ENCODE peak calls at places on chromosomes 5 and 9, in six cellular contexts. One of them, this sample, is unnamed.

GRCh38 chr9:130286781-130287428 is 21.3 kb downstream of the HMCN2 start:
- DNase-seq in GM03348: no peak
- DNase-seq in NCI-H2171: no peak
- DNase-seq in NAMALWA: no peak
- DNase-seq in AG08396: no peak
- DNase-seq in heart right ventricle: no peak
- DNase-seq in this sample: no peak

GRCh38 chr5:144139586-144139985 is 30.9 kb downstream of the YIPF5 start:
- DNase-seq in AG08396: no peak
- DNase-seq in heart right ventricle: no peak
- DNase-seq in NAMALWA: no peak
- DNase-seq in GM03348: peak
- DNase-seq in NCI-H2171: no peak
- DNase-seq in this sample: no peak

GRCh38 chr9:33265211-33265885 is 499 bp downstream of the CHMP5 start:
- DNase-seq in NAMALWA: no peak
- DNase-seq in heart right ventricle: no peak
- DNase-seq in AG08396: no peak
- DNase-seq in NCI-H2171: no peak
- DNase-seq in GM03348: no peak
- DNase-seq in this sample: no peak

GRCh38 chr9:21326526-21327139 is 8.6 kb downstream of the KLHL9 start:
- DNase-seq in GM03348: peak
- DNase-seq in NAMALWA: peak
- DNase-seq in heart right ventricle: no peak
- DNase-seq in NCI-H2171: no peak
- DNase-seq in AG08396: peak
- DNase-seq in this sample: peak

GRCh38 chr5:139385061-139385889 is 2.2 kb upstream of the SLC23A1 start:
- DNase-seq in GM03348: peak
- DNase-seq in NAMALWA: peak
- DNase-seq in NCI-H2171: no peak
- DNase-seq in AG08396: peak
- DNase-seq in heart right ventricle: no peak
- DNase-seq in this sample: no peak

GRCh38 chr9:138104251-138105122 is 226.9 kb downstream of the CACNA1B start:
- DNase-seq in NAMALWA: no peak
- DNase-seq in NCI-H2171: no peak
- DNase-seq in GM03348: no peak
- DNase-seq in AG08396: no peak
- DNase-seq in heart right ventricle: no peak
- DNase-seq in this sample: no peak

GRCh38 chr9:137619240-137620090 is 660 bp downstream of the EHMT1 start:
- DNase-seq in heart right ventricle: no peak
- DNase-seq in NCI-H2171: no peak
- DNase-seq in NAMALWA: peak
- DNase-seq in GM03348: peak
- DNase-seq in AG08396: peak
- DNase-seq in this sample: no peak

GRCh38 chr5:178205010-178205748 is 846 bp downstream of the HNRNPAB start:
- DNase-seq in heart right ventricle: peak
- DNase-seq in NAMALWA: peak
- DNase-seq in GM03348: peak
- DNase-seq in AG08396: peak
- DNase-seq in NCI-H2171: peak
- DNase-seq in this sample: no peak

GRCh38 chr5:73917433-73917832 is 291.4 kb downstream of the ARHGEF28 start:
- DNase-seq in NAMALWA: no peak
- DNase-seq in AG08396: no peak
- DNase-seq in NCI-H2171: peak
- DNase-seq in heart right ventricle: peak
- DNase-seq in GM03348: peak
- DNase-seq in this sample: peak

GRCh38 chr5:104048231-104048630 is 485.6 kb upstream of the NUDT12 start:
- DNase-seq in AG08396: no peak
- DNase-seq in NAMALWA: no peak
- DNase-seq in heart right ventricle: no peak
- DNase-seq in GM03348: no peak
- DNase-seq in NCI-H2171: no peak
- DNase-seq in this sample: no peak

GRCh38 chr5:169131944-169132343 is 169.0 kb downstream of the SLIT3 start:
- DNase-seq in GM03348: peak
- DNase-seq in heart right ventricle: no peak
- DNase-seq in AG08396: no peak
- DNase-seq in NCI-H2171: no peak
- DNase-seq in NAMALWA: no peak
- DNase-seq in this sample: no peak

GRCh38 chr5:92838253-92838652 is 742.8 kb downstream of the NR2F1-AS1 start:
- DNase-seq in AG08396: no peak
- DNase-seq in heart right ventricle: no peak
- DNase-seq in GM03348: no peak
- DNase-seq in NAMALWA: peak
- DNase-seq in NCI-H2171: no peak
- DNase-seq in this sample: no peak

GRCh38 chr5:25754895-25755294 is 1110.1 kb upstream of the CDH10 start:
- DNase-seq in NCI-H2171: no peak
- DNase-seq in heart right ventricle: no peak
- DNase-seq in AG08396: no peak
- DNase-seq in GM03348: no peak
- DNase-seq in NAMALWA: peak
- DNase-seq in this sample: peak

GRCh38 chr9:121725008-121725795 is 73.8 kb downstream of the DAB2IP start:
- DNase-seq in NCI-H2171: no peak
- DNase-seq in AG08396: peak
- DNase-seq in heart right ventricle: peak
- DNase-seq in NAMALWA: no peak
- DNase-seq in GM03348: peak
- DNase-seq in this sample: no peak

GRCh38 chr5:33306758-33307157 is 134.0 kb upstream of the TARS1 start:
- DNase-seq in NCI-H2171: no peak
- DNase-seq in GM03348: peak
- DNase-seq in heart right ventricle: no peak
- DNase-seq in NAMALWA: no peak
- DNase-seq in AG08396: no peak
- DNase-seq in this sample: no peak

GRCh38 chr9:18478517-18479361 is 4.8 kb downstream of the ADAMTSL1 start:
- DNase-seq in NCI-H2171: no peak
- DNase-seq in AG08396: no peak
- DNase-seq in GM03348: peak
- DNase-seq in heart right ventricle: no peak
- DNase-seq in NAMALWA: no peak
- DNase-seq in this sample: no peak

GRCh38 chr9:129688285-129689043 is 23.0 kb downstream of the PRRX2 start:
- DNase-seq in heart right ventricle: no peak
- DNase-seq in GM03348: no peak
- DNase-seq in NAMALWA: no peak
- DNase-seq in NCI-H2171: no peak
- DNase-seq in AG08396: no peak
- DNase-seq in this sample: no peak

GRCh38 chr5:66897355-66897754 is 299.2 kb downstream of the CD180 start:
- DNase-seq in heart right ventricle: no peak
- DNase-seq in AG08396: no peak
- DNase-seq in NAMALWA: no peak
- DNase-seq in GM03348: no peak
- DNase-seq in NCI-H2171: no peak
- DNase-seq in this sample: no peak

GRCh38 chr9:99752710-99753109 is 69.0 kb upstream of the NR4A3 start:
- DNase-seq in NAMALWA: no peak
- DNase-seq in AG08396: peak
- DNase-seq in NCI-H2171: no peak
- DNase-seq in GM03348: peak
- DNase-seq in heart right ventricle: no peak
- DNase-seq in this sample: no peak

GRCh38 chr5:82413302-82414042 is 135.3 kb upstream of the RPS23 start:
- DNase-seq in NAMALWA: no peak
- DNase-seq in NCI-H2171: no peak
- DNase-seq in AG08396: peak
- DNase-seq in heart right ventricle: no peak
- DNase-seq in GM03348: peak
- DNase-seq in this sample: no peak

GRCh38 chr5:3429962-3430361 is 165.7 kb upstream of the IRX1 start:
- DNase-seq in NCI-H2171: no peak
- DNase-seq in NAMALWA: no peak
- DNase-seq in AG08396: no peak
- DNase-seq in heart right ventricle: no peak
- DNase-seq in GM03348: no peak
- DNase-seq in this sample: no peak

GRCh38 chr9:133684461-133685361 is 48.5 kb downstream of the DBH start:
- DNase-seq in NCI-H2171: no peak
- DNase-seq in AG08396: no peak
- DNase-seq in GM03348: no peak
- DNase-seq in heart right ventricle: no peak
- DNase-seq in NAMALWA: no peak
- DNase-seq in this sample: no peak

GRCh38 chr5:143557992-143558506 is 154.6 kb upstream of the NR3C1 start:
- DNase-seq in AG08396: no peak
- DNase-seq in heart right ventricle: no peak
- DNase-seq in NCI-H2171: no peak
- DNase-seq in GM03348: no peak
- DNase-seq in NAMALWA: no peak
- DNase-seq in this sample: no peak

GRCh38 chr9:133934512-133935221 is 57.5 kb downstream of the VAV2 start:
- DNase-seq in heart right ventricle: peak
- DNase-seq in AG08396: no peak
- DNase-seq in NCI-H2171: no peak
- DNase-seq in GM03348: no peak
- DNase-seq in NAMALWA: no peak
- DNase-seq in this sample: no peak

GRCh38 chr9:75892168-75892901 is 1.9 kb downstream of the PCSK5 start:
- DNase-seq in AG08396: peak
- DNase-seq in GM03348: peak
- DNase-seq in heart right ventricle: peak
- DNase-seq in NAMALWA: no peak
- DNase-seq in NCI-H2171: no peak
- DNase-seq in this sample: no peak

GRCh38 chr9:35852267-35852815 is 17.9 kb downstream of the OR13J1 start:
- DNase-seq in AG08396: no peak
- DNase-seq in GM03348: no peak
- DNase-seq in NCI-H2171: no peak
- DNase-seq in heart right ventricle: no peak
- DNase-seq in NAMALWA: no peak
- DNase-seq in this sample: no peak

GRCh38 chr5:108387756-108388155 is 5.9 kb upstream of the FBXL17 start:
- DNase-seq in heart right ventricle: no peak
- DNase-seq in NCI-H2171: no peak
- DNase-seq in GM03348: no peak
- DNase-seq in AG08396: no peak
- DNase-seq in NAMALWA: no peak
- DNase-seq in this sample: no peak

GRCh38 chr9:127188396-127188795 is 66.0 kb upstream of the ANGPTL2 start:
- DNase-seq in NAMALWA: no peak
- DNase-seq in GM03348: no peak
- DNase-seq in AG08396: no peak
- DNase-seq in NCI-H2171: no peak
- DNase-seq in heart right ventricle: no peak
- DNase-seq in this sample: no peak

GRCh38 chr5:157217289-157218024 is 36.8 kb downstream of the ITK start:
- DNase-seq in AG08396: no peak
- DNase-seq in GM03348: no peak
- DNase-seq in heart right ventricle: no peak
- DNase-seq in NAMALWA: no peak
- DNase-seq in NCI-H2171: no peak
- DNase-seq in this sample: no peak

GRCh38 chr5:128378196-128378595 is 159.8 kb downstream of the FBN2 start:
- DNase-seq in heart right ventricle: no peak
- DNase-seq in AG08396: no peak
- DNase-seq in GM03348: no peak
- DNase-seq in NCI-H2171: no peak
- DNase-seq in NAMALWA: no peak
- DNase-seq in this sample: no peak

GRCh38 chr5:139738777-139739611 is 56.6 kb upstream of the PSD2 start:
- DNase-seq in NCI-H2171: no peak
- DNase-seq in AG08396: no peak
- DNase-seq in GM03348: no peak
- DNase-seq in heart right ventricle: no peak
- DNase-seq in NAMALWA: no peak
- DNase-seq in this sample: no peak

GRCh38 chr9:78144663-78145377 is 91.1 kb upstream of the CEP78 start:
- DNase-seq in NAMALWA: no peak
- DNase-seq in NCI-H2171: no peak
- DNase-seq in heart right ventricle: no peak
- DNase-seq in AG08396: no peak
- DNase-seq in GM03348: no peak
- DNase-seq in this sample: no peak

GRCh38 chr5:98769006-98769255 is 4.5 kb upstream of the RGMB start:
- DNase-seq in NAMALWA: no peak
- DNase-seq in GM03348: peak
- DNase-seq in heart right ventricle: peak
- DNase-seq in NCI-H2171: no peak
- DNase-seq in AG08396: no peak
- DNase-seq in this sample: no peak